ENCODE peak calls at places on chromosomes 6 and 20, in ten cellular contexts. Q, D, T, S, U, F, Z, P, I and E are unnamed samples.

GRCh38 chr20:11101243-11101642 is 427.4 kb upstream of the JAG1 start:
- DNase-seq in Q (no peak), Z (no peak), T (no peak), P (no peak), F (no peak), S (no peak), D (no peak), U (no peak), I (no peak), E (no peak)

GRCh38 chr6:2535492-2535891 is 215.2 kb downstream of the MYLK4 start:
- DNase-seq in Q (no peak), P (no peak), Z (no peak), U (no peak), S (no peak), D (no peak), I (no peak), F (no peak), T (no peak), E (no peak)

GRCh38 chr6:69861986-69862385 is 4.4 kb upstream of the COL19A1 start:
- DNase-seq in Q (no peak), Z (no peak), S (no peak), D (no peak), P (no peak), I (no peak), U (no peak), T (no peak), F (no peak), E (no peak)

GRCh38 chr6:90329397-90330077 is 32.9 kb upstream of the BACH2 start:
- DNase-seq in Q (no peak), T (no peak), I (no peak), S (no peak), P (no peak), D (no peak), Z (no peak), F (peak; percentile 39), U (no peak), E (no peak)

GRCh38 chr6:145339089-145339488 is 396.2 kb downstream of the EPM2A start:
- DNase-seq in F (no peak), I (no peak), T (no peak), Q (no peak), S (no peak), D (no peak), Z (no peak), U (no peak), P (no peak), E (no peak)

GRCh38 chr6:14661188-14661587 is 543.6 kb downstream of the CD83 start:
- DNase-seq in F (no peak), T (no peak), S (no peak), D (no peak), Q (no peak), P (no peak), U (no peak), Z (no peak), I (no peak), E (no peak)

GRCh38 chr6:151729829-151730495 is 77.5 kb upstream of the ESR1 start:
- DNase-seq in I (no peak), Z (no peak), S (no peak), U (no peak), P (no peak), T (no peak), F (no peak), Q (no peak), D (no peak), E (no peak)

GRCh38 chr20:60921021-60921622 is 330.9 kb upstream of the CDH4 start:
- DNase-seq in D (peak; percentile 5), Z (no peak), Q (no peak), T (no peak), F (no peak), U (no peak), P (peak; percentile 35), I (peak; percentile 16), S (peak; percentile 11), E (no peak)

GRCh38 chr20:59765599-59766177 is 161.3 kb downstream of the PHACTR3 start:
- DNase-seq in P (no peak), Q (no peak), D (no peak), U (no peak), F (no peak), Z (no peak), S (no peak), T (no peak), I (peak; percentile 66), E (no peak)

GRCh38 chr20:5600982-5601381 is 149.2 kb upstream of the SHLD1 start:
- DNase-seq in P (no peak), Q (no peak), I (no peak), S (no peak), F (no peak), Z (no peak), U (no peak), D (no peak), T (no peak), E (peak; percentile 5)
- H3K4me3 ChIP-seq in P (no peak overlapping the region), Q (no peak overlapping the region), I (no peak overlapping the region), S (no peak overlapping the region), F (no peak overlapping the region), Z (no peak overlapping the region), U (no peak overlapping the region), D (no peak overlapping the region), T (no peak overlapping the region), E (no peak overlapping the region)

GRCh38 chr6:7697820-7698623 is 27.9 kb upstream of the BMP6 start:
- DNase-seq in U (peak; percentile 39), I (no peak), D (peak; percentile 37), S (no peak), T (peak; percentile 13), F (no peak), P (peak; percentile 84), Q (peak; percentile 72), Z (peak; percentile 32), E (peak; percentile 74)
- TF ChIP-seq EP300 in U (no peak), I (peak; percentile 75), D (peak; percentile 95), S (no peak), T (no peak), F (no peak), P (peak; percentile 62), Q (no peak), Z (no peak), E (no peak)

GRCh38 chr6:160276126-160276525 is 17.5 kb upstream of the SLC22A2 start:
- DNase-seq in S (no peak), P (no peak), T (no peak), F (no peak), Q (no peak), Z (no peak), I (no peak), D (no peak), U (no peak), E (peak; percentile 77)
- H3K9me3 ChIP-seq in S (no peaks in the 10 kb centered on the region), P (no peaks in the 10 kb centered on the region), T (no peaks in the 10 kb centered on the region), F (no peaks in the 10 kb centered on the region), Q (no peaks in the 10 kb centered on the region), Z (no peaks in the 10 kb centered on the region), I (no peaks in the 10 kb centered on the region), D (no peaks in the 10 kb centered on the region), U (no peaks in the 10 kb centered on the region), E (no peaks in the 10 kb centered on the region)

DNA sequence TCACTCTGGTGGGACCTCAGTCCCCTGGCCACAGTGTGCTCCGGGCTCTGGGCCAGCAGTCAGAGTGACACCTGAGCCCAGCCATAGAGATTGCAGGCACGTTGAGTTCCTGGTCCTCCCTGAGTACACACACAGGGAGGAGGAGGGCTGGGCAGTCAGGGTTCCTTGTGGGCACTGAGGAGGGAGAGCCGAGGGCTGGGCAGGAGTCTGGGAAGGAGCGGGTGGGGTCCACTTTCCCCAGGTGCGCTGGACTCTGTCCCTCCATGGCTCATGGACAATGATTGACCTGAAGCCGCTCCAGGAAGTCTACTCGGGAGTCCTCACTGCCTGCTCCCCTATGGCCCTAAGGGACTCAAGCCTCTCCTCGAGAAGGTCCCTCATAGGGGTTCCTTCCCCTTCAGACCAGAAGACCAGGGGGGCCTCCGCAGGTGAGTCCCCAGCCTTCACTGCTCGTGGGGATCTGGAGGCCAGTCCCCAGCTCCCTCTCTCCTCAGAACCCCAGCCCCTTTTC is 1.1 kb downstream of the SLC44A4 start:
- DNase-seq in Q (peak; percentile 52), D (no peak), F (peak; percentile 20), P (peak; percentile 77), S (no peak), I (no peak), T (peak; percentile 93), Z (peak; percentile 93), U (no peak), E (no peak)
- H3K4me3 ChIP-seq in Q (no peak overlapping the region), D (no peak overlapping the region), F (no peak overlapping the region), P (peak overlapping the region; percentile 42), S (no peak overlapping the region), I (no peak overlapping the region), T (peak overlapping the region; percentile 25), Z (peak overlapping the region; percentile 53), U (no peak overlapping the region), E (no peak overlapping the region)